ENCODE peak calls at places on chromosomes 11 and 22, in ten cellular contexts. K, H, V, C, U, F, L, G, Z and S are unnamed samples.

GRCh38 chr11:16356751-16357365 is 512 bp upstream of the SOX6 start:
- DNase-seq in K (no peak), H (peak; percentile 22), V (no peak), C (peak; percentile 61), U (no peak), F (no peak), L (no peak), G (no peak), Z (no peak), S (no peak)

GRCh38 chr11:68216171-68216938 is 3.3 kb upstream of the KMT5B start:
- DNase-seq in K (peak; percentile 72), H (peak; percentile 43), V (no peak), C (peak; percentile 37), U (no peak), F (no peak), L (no peak), G (no peak), Z (no peak), S (peak; percentile 49)

GRCh38 chr11:64224151-64224890 is 1.7 kb downstream of the TRPT1 start:
- DNase-seq in K (no peak), H (no peak), V (no peak), C (no peak), U (no peak), F (no peak), L (no peak), G (no peak), Z (no peak), S (peak; percentile 79)

GRCh38 chr11:127042445-127042844 is 41.9 kb upstream of the KIRREL3 start:
- DNase-seq in K (no peak), H (no peak), V (no peak), C (no peak), U (no peak), F (no peak), L (no peak), G (no peak), Z (no peak), S (no peak)

GRCh38 chr22:47663615-47664605 is 901.5 kb downstream of the TBC1D22A start:
- DNase-seq in K (no peak), H (no peak), V (no peak), C (no peak), U (no peak), F (no peak), L (no peak), G (no peak), Z (no peak), S (no peak)

GRCh38 chr11:100769165-100769564 is 82.1 kb downstream of the ARHGAP42 start:
- DNase-seq in K (no peak), H (no peak), V (no peak), C (no peak), U (no peak), F (no peak), L (peak; percentile 23), G (no peak), Z (no peak), S (no peak)

GRCh38 chr11:26043665-26044064 is 288.3 kb upstream of the ANO3 start:
- DNase-seq in K (no peak), H (no peak), V (no peak), C (no peak), U (no peak), F (no peak), L (no peak), G (no peak), Z (no peak), S (no peak)

GRCh38 chr22:26887456-26887855 is 230.1 kb downstream of the MIAT start:
- DNase-seq in K (no peak), H (no peak), V (no peak), C (no peak), U (no peak), F (no peak), L (peak; percentile 22), G (no peak), Z (no peak), S (no peak)

GRCh38 chr22:37542959-37543358 is 17.3 kb upstream of the CDC42EP1 start:
- DNase-seq in K (no peak), H (no peak), V (no peak), C (no peak), U (no peak), F (no peak), L (no peak), G (no peak), Z (no peak), S (no peak)
- H3K27ac ChIP-seq in K (no peak overlapping the region), H (no peak overlapping the region), V (no peak overlapping the region), C (no peak overlapping the region), U (no peak overlapping the region), F (no peak overlapping the region), L (no peak overlapping the region), G (no peak overlapping the region), Z (no peak overlapping the region), S (peak overlapping the region; percentile 76)

GRCh38 chr11:92227954-92228935 is 3.6 kb downstream of the FAT3 start:
- DNase-seq in K (no peak), H (no peak), V (no peak), C (no peak), U (no peak), F (no peak), L (peak; percentile 13), G (no peak), Z (no peak), S (no peak)

GRCh38 chr11:92226331-92227232 is 2.0 kb downstream of the FAT3 start:
- DNase-seq in K (no peak), H (no peak), V (no peak), C (no peak), U (no peak), F (no peak), L (peak; percentile 78), G (no peak), Z (no peak), S (no peak)

GRCh38 chr11:92225206-92225562 is 566 bp downstream of the FAT3 start:
- DNase-seq in K (no peak), H (no peak), V (no peak), C (no peak), U (no peak), F (no peak), L (peak; percentile 51), G (peak; percentile 9), Z (no peak), S (no peak)

GRCh38 chr11:92225563-92226308 is 1.1 kb downstream of the FAT3 start:
- DNase-seq in K (peak; percentile 17), H (no peak), V (no peak), C (no peak), U (no peak), F (no peak), L (peak; percentile 77), G (peak; percentile 12), Z (no peak), S (peak; percentile 52)

DNA sequence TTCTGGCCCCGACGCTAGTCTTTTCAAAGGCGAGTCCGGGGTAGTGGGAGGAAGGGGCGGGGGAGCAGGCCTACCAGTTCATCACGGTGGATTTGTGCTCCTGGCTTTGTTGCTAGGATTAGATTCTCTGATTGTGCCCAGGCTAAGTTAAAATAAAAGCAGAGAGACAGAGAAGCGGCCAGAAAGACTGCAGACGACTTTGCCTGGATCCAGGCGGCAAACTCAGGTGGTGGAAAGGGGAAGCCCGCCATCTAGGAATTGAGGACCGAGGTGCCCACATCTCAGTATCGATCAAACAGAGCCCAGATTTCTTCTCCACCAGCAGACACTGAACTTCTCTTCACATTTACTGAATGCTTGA is 2.6 kb downstream of the FAT3 start:
- DNase-seq in K (no peak), H (no peak), V (no peak), C (no peak), U (no peak), F (no peak), L (peak; percentile 70), G (no peak), Z (no peak), S (no peak)
- H3K4me3 ChIP-seq in K (no peak overlapping the region), H (peak overlapping the region; percentile 60), V (no peak overlapping the region), C (no peak overlapping the region), U (no peak overlapping the region), F (no peak overlapping the region), L (peak overlapping the region; percentile 63), G (no peak overlapping the region), Z (peak overlapping the region; percentile 52), S (no peak overlapping the region)

GRCh38 chr11:134737563-134738510 is 325.8 kb upstream of the B3GAT1 start:
- DNase-seq in K (no peak), H (no peak), V (no peak), C (no peak), U (no peak), F (no peak), L (no peak), G (no peak), Z (no peak), S (no peak)

GRCh38 chr11:134739136-134739535 is 327.1 kb upstream of the B3GAT1 start:
- DNase-seq in K (no peak), H (no peak), V (no peak), C (no peak), U (no peak), F (no peak), L (no peak), G (no peak), Z (no peak), S (no peak)

GRCh38 chr11:134740590-134741342 is 328.7 kb upstream of the B3GAT1 start:
- DNase-seq in K (no peak), H (no peak), V (no peak), C (no peak), U (no peak), F (no peak), L (no peak), G (no peak), Z (no peak), S (no peak)

GRCh38 chr11:134736251-134737072 is 324.4 kb upstream of the B3GAT1 start:
- DNase-seq in K (no peak), H (no peak), V (no peak), C (no peak), U (no peak), F (no peak), L (no peak), G (no peak), Z (no peak), S (no peak)

GRCh38 chr11:134738581-134738980 is 326.5 kb upstream of the B3GAT1 start:
- DNase-seq in K (no peak), H (no peak), V (no peak), C (no peak), U (no peak), F (no peak), L (no peak), G (no peak), Z (no peak), S (no peak)
- H3K4me1 ChIP-seq in K (no peaks in the 10 kb centered on the region), H (peaks cover 24% of the 10 kb centered on the region), V (peaks cover 9% of the 10 kb centered on the region), C (no peaks in the 10 kb centered on the region), U (no peaks in the 10 kb centered on the region), F (no peaks in the 10 kb centered on the region), L (peaks cover 13% of the 10 kb centered on the region), G (no peaks in the 10 kb centered on the region), Z (peaks cover 15% of the 10 kb centered on the region), S (peaks cover 16% of the 10 kb centered on the region)

GRCh38 chr11:102426570-102426969 is 26.0 kb downstream of the TMEM123 start:
- DNase-seq in K (no peak), H (no peak), V (no peak), C (no peak), U (no peak), F (no peak), L (no peak), G (no peak), Z (no peak), S (no peak)

GRCh38 chr11:102430158-102430836 is 22.3 kb downstream of the TMEM123 start:
- DNase-seq in K (no peak), H (no peak), V (no peak), C (no peak), U (no peak), F (no peak), L (no peak), G (no peak), Z (no peak), S (no peak)

GRCh38 chr11:102429691-102430090 is 22.9 kb downstream of the TMEM123 start:
- DNase-seq in K (no peak), H (no peak), V (no peak), C (no peak), U (no peak), F (no peak), L (no peak), G (no peak), Z (no peak), S (no peak)

GRCh38 chr11:102427068-102427467 is 25.5 kb downstream of the TMEM123 start:
- DNase-seq in K (no peak), H (no peak), V (no peak), C (no peak), U (no peak), F (no peak), L (no peak), G (no peak), Z (no peak), S (no peak)

DNA sequence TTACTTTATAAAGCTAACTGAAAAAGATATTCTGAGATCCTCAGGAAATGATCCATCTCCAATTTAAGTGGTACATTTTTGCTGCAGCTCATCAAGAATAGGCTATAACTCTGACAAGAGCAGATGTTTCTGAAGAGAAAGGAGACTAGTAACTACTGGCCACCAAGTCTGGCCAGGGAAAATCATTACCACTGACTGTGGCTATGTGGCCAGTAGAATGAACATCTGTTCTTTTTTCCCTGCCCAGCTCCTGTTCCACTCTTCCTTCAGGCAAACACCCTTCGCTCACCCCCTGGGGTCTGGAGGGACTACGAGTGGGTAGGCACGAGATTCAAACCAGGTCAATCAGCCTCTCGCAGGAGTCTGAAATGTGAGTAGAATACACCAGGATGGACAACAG is 23.9 kb downstream of the TMEM123 start:
- DNase-seq in K (no peak), H (no peak), V (no peak), C (no peak), U (no peak), F (no peak), L (no peak), G (no peak), Z (no peak), S (no peak)
- H3K27ac ChIP-seq in K (no peak overlapping the region), H (no peak overlapping the region), V (no peak overlapping the region), C (peak overlapping the region; percentile 7), U (no peak overlapping the region), F (no peak overlapping the region), L (no peak overlapping the region), G (no peak overlapping the region), Z (no peak overlapping the region), S (no peak overlapping the region)